ENCODE peak calls at places on chromosomes 3 and 15, in eight cellular contexts. One of them, this sample, is unnamed. For H3K4me1, the result is how much of the 10 kb centered on the place peaks cover.

GRCh38 chr15:59892995-59893394 is 111.1 kb upstream of the FOXB1 start:
- DNase-seq in heart left ventricle: no peak
- DNase-seq in stomach: no peak
- DNase-seq in psoas muscle: no peak
- DNase-seq in upper lobe of right lung: no peak
- DNase-seq in RWPE2: no peak
- DNase-seq in adrenal gland: no peak
- DNase-seq in IMR-90: peak
- DNase-seq in this sample: no peak

GRCh38 chr15:30963681-30964080 is 27.7 kb downstream of the MTMR10 start:
- DNase-seq in upper lobe of right lung: no peak
- DNase-seq in IMR-90: no peak
- DNase-seq in heart left ventricle: no peak
- DNase-seq in RWPE2: no peak
- DNase-seq in psoas muscle: no peak
- DNase-seq in stomach: no peak
- DNase-seq in adrenal gland: no peak
- DNase-seq in this sample: no peak

GRCh38 chr15:39874890-39875549 is 45.0 kb downstream of the GPR176 start:
- DNase-seq in adrenal gland: no peak
- DNase-seq in IMR-90: no peak
- DNase-seq in stomach: peak
- DNase-seq in RWPE2: no peak
- DNase-seq in psoas muscle: no peak
- DNase-seq in heart left ventricle: no peak
- DNase-seq in upper lobe of right lung: no peak
- DNase-seq in this sample: peak

GRCh38 chr3:14989943-14990753 is 42.8 kb downstream of the NR2C2 start:
- DNase-seq in upper lobe of right lung: no peak
- DNase-seq in adrenal gland: no peak
- DNase-seq in psoas muscle: no peak
- DNase-seq in IMR-90: no peak
- DNase-seq in RWPE2: no peak
- DNase-seq in stomach: no peak
- DNase-seq in heart left ventricle: peak
- DNase-seq in this sample: no peak

GRCh38 chr15:72230197-72231065 is 559 bp downstream of the PKM start:
- DNase-seq in IMR-90: peak
- DNase-seq in stomach: peak
- DNase-seq in psoas muscle: peak
- DNase-seq in upper lobe of right lung: peak
- DNase-seq in heart left ventricle: peak
- DNase-seq in RWPE2: peak
- DNase-seq in adrenal gland: peak
- DNase-seq in this sample: peak

GRCh38 chr3:101077361-101078011 is 84.3 kb upstream of the ABI3BP start:
- DNase-seq in heart left ventricle: no peak
- DNase-seq in adrenal gland: no peak
- DNase-seq in psoas muscle: no peak
- DNase-seq in IMR-90: peak
- DNase-seq in upper lobe of right lung: no peak
- DNase-seq in stomach: no peak
- DNase-seq in RWPE2: no peak
- DNase-seq in this sample: no peak

GRCh38 chr3:187992609-187993008 is 161.3 kb upstream of the LPP start:
- DNase-seq in RWPE2: no peak
- DNase-seq in stomach: no peak
- DNase-seq in IMR-90: no peak
- DNase-seq in adrenal gland: no peak
- DNase-seq in upper lobe of right lung: no peak
- DNase-seq in psoas muscle: no peak
- DNase-seq in heart left ventricle: no peak
- DNase-seq in this sample: no peak

GRCh38 chr15:101439285-101439919 is 50.1 kb downstream of the PCSK6 start:
- DNase-seq in upper lobe of right lung: no peak
- DNase-seq in heart left ventricle: no peak
- DNase-seq in IMR-90: no peak
- DNase-seq in stomach: peak
- DNase-seq in RWPE2: peak
- DNase-seq in adrenal gland: no peak
- DNase-seq in psoas muscle: peak
- DNase-seq in this sample: no peak

GRCh38 chr15:63065262-63066234 is 23.0 kb downstream of the TPM1 start:
- DNase-seq in stomach: no peak
- DNase-seq in heart left ventricle: no peak
- DNase-seq in psoas muscle: no peak
- DNase-seq in upper lobe of right lung: no peak
- DNase-seq in IMR-90: no peak
- DNase-seq in adrenal gland: no peak
- DNase-seq in RWPE2: no peak
- DNase-seq in this sample: no peak

GRCh38 chr3:5122741-5123706 is 932 bp downstream of the ARL8B start:
- DNase-seq in adrenal gland: peak
- DNase-seq in stomach: peak
- DNase-seq in IMR-90: peak
- DNase-seq in RWPE2: no peak
- DNase-seq in psoas muscle: peak
- DNase-seq in upper lobe of right lung: peak
- DNase-seq in heart left ventricle: peak
- DNase-seq in this sample: peak

GRCh38 chr3:8625991-8626390 is 18.6 kb downstream of the SSUH2 start:
- DNase-seq in psoas muscle: no peak
- DNase-seq in upper lobe of right lung: peak
- DNase-seq in stomach: no peak
- DNase-seq in heart left ventricle: no peak
- DNase-seq in adrenal gland: no peak
- DNase-seq in IMR-90: peak
- DNase-seq in RWPE2: peak
- DNase-seq in this sample: no peak

GRCh38 chr3:8942115-8942514 is 21.2 kb downstream of the RAD18 start:
- DNase-seq in RWPE2: no peak
- DNase-seq in adrenal gland: no peak
- DNase-seq in IMR-90: no peak
- DNase-seq in stomach: no peak
- DNase-seq in upper lobe of right lung: no peak
- DNase-seq in psoas muscle: no peak
- DNase-seq in heart left ventricle: no peak
- DNase-seq in this sample: no peak

GRCh38 chr15:67456677-67457529 is 64.0 kb upstream of the C15orf61 start:
- DNase-seq in RWPE2: no peak
- DNase-seq in upper lobe of right lung: peak
- DNase-seq in stomach: peak
- DNase-seq in adrenal gland: peak
- DNase-seq in psoas muscle: peak
- DNase-seq in IMR-90: peak
- DNase-seq in heart left ventricle: peak
- DNase-seq in this sample: peak

DNA sequence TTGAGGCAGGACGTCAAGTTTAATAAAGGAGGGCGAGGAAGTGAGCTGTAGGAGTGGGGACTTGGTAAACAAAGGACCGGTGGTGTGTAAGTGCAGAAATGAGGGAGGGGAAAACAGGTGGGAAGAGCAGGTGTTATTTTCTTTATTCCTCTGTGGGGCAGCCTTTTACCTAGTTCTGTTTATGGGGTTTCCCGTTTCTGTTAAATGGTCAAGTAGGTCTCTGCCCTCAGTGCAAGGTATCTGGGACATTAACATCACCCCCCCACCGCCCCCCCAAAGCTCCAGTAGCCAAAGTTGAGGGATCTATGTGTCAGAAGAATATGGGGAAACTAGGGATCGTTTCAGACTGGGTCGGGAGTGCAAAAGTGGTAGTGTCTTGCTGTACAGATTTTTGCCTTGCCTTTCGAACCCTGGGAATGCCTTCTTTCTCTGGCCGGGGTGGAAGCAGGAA is 898 bp downstream of the MGA start:
- DNase-seq in RWPE2: no peak
- DNase-seq in heart left ventricle: no peak
- DNase-seq in psoas muscle: no peak
- DNase-seq in IMR-90: no peak
- DNase-seq in adrenal gland: no peak
- DNase-seq in stomach: no peak
- DNase-seq in upper lobe of right lung: no peak
- DNase-seq in this sample: no peak
- H3K4me1 ChIP-seq in RWPE2: under half
- H3K4me1 ChIP-seq in heart left ventricle: half or more
- H3K4me1 ChIP-seq in psoas muscle: under half
- H3K4me1 ChIP-seq in IMR-90: under half
- H3K4me1 ChIP-seq in adrenal gland: under half
- H3K4me1 ChIP-seq in stomach: under half
- H3K4me1 ChIP-seq in upper lobe of right lung: under half
- H3K4me1 ChIP-seq in this sample: under half

GRCh38 chr15:78922527-78922926 is 22.3 kb downstream of the CTSH start:
- DNase-seq in adrenal gland: no peak
- DNase-seq in upper lobe of right lung: no peak
- DNase-seq in heart left ventricle: no peak
- DNase-seq in psoas muscle: no peak
- DNase-seq in IMR-90: no peak
- DNase-seq in RWPE2: no peak
- DNase-seq in stomach: no peak
- DNase-seq in this sample: no peak
- H3K4me1 ChIP-seq in adrenal gland: under half
- H3K4me1 ChIP-seq in upper lobe of right lung: under half
- H3K4me1 ChIP-seq in heart left ventricle: under half
- H3K4me1 ChIP-seq in psoas muscle: under half
- H3K4me1 ChIP-seq in IMR-90: under half
- H3K4me1 ChIP-seq in RWPE2: under half
- H3K4me1 ChIP-seq in stomach: under half
- H3K4me1 ChIP-seq in this sample: under half

GRCh38 chr3:118540826-118541225 is 493.8 kb downstream of the IGSF11 start:
- DNase-seq in RWPE2: no peak
- DNase-seq in stomach: no peak
- DNase-seq in upper lobe of right lung: no peak
- DNase-seq in adrenal gland: no peak
- DNase-seq in psoas muscle: no peak
- DNase-seq in IMR-90: no peak
- DNase-seq in heart left ventricle: no peak
- DNase-seq in this sample: no peak

GRCh38 chr3:118543823-118544222 is 490.8 kb downstream of the IGSF11 start:
- DNase-seq in IMR-90: no peak
- DNase-seq in heart left ventricle: no peak
- DNase-seq in adrenal gland: no peak
- DNase-seq in RWPE2: no peak
- DNase-seq in upper lobe of right lung: no peak
- DNase-seq in stomach: no peak
- DNase-seq in psoas muscle: no peak
- DNase-seq in this sample: no peak

GRCh38 chr3:118544458-118544857 is 490.2 kb downstream of the IGSF11 start:
- DNase-seq in RWPE2: peak
- DNase-seq in psoas muscle: no peak
- DNase-seq in stomach: no peak
- DNase-seq in adrenal gland: no peak
- DNase-seq in IMR-90: no peak
- DNase-seq in upper lobe of right lung: no peak
- DNase-seq in heart left ventricle: no peak
- DNase-seq in this sample: peak

GRCh38 chr3:118538187-118538586 is 496.5 kb downstream of the IGSF11 start:
- DNase-seq in heart left ventricle: no peak
- DNase-seq in psoas muscle: no peak
- DNase-seq in RWPE2: no peak
- DNase-seq in upper lobe of right lung: no peak
- DNase-seq in stomach: no peak
- DNase-seq in adrenal gland: no peak
- DNase-seq in IMR-90: no peak
- DNase-seq in this sample: no peak

GRCh38 chr3:118541791-118542190 is 492.9 kb downstream of the IGSF11 start:
- DNase-seq in adrenal gland: no peak
- DNase-seq in stomach: no peak
- DNase-seq in heart left ventricle: no peak
- DNase-seq in psoas muscle: no peak
- DNase-seq in IMR-90: no peak
- DNase-seq in RWPE2: no peak
- DNase-seq in upper lobe of right lung: no peak
- DNase-seq in this sample: no peak
- H3K4me1 ChIP-seq in adrenal gland: under half
- H3K4me1 ChIP-seq in stomach: under half
- H3K4me1 ChIP-seq in heart left ventricle: under half
- H3K4me1 ChIP-seq in psoas muscle: under half
- H3K4me1 ChIP-seq in IMR-90: under half
- H3K4me1 ChIP-seq in RWPE2: half or more
- H3K4me1 ChIP-seq in upper lobe of right lung: under half
- H3K4me1 ChIP-seq in this sample: under half

DNA sequence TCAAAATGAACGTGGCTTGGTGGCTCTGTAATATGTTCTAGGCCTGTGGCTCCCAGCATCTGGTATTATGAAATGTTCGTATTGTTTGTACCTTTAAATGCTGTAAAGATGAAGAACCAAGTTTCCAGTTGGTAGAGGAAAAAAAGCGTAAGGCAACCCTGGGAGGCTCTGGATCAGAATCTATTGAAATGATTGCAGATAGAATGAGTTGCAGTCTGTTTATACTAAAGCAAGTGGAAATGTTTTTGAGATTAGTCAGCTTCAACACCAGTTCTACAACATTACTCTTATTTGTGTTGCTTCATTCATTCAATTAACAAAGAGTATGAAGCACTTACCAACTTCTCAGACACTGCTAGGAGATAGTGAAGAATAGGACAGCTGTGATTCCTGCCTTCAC is 5.3 kb downstream of the ARL6IP5 start:
- DNase-seq in upper lobe of right lung: no peak
- DNase-seq in RWPE2: no peak
- DNase-seq in psoas muscle: no peak
- DNase-seq in stomach: no peak
- DNase-seq in heart left ventricle: no peak
- DNase-seq in adrenal gland: no peak
- DNase-seq in IMR-90: peak
- DNase-seq in this sample: no peak
- H3K4me1 ChIP-seq in upper lobe of right lung: half or more
- H3K4me1 ChIP-seq in RWPE2: half or more
- H3K4me1 ChIP-seq in psoas muscle: half or more
- H3K4me1 ChIP-seq in stomach: half or more
- H3K4me1 ChIP-seq in heart left ventricle: half or more
- H3K4me1 ChIP-seq in adrenal gland: half or more
- H3K4me1 ChIP-seq in IMR-90: under half
- H3K4me1 ChIP-seq in this sample: half or more

GRCh38 chr3:116256843-116257485 is 188.3 kb downstream of the LSAMP start:
- DNase-seq in IMR-90: peak
- DNase-seq in RWPE2: no peak
- DNase-seq in upper lobe of right lung: no peak
- DNase-seq in stomach: no peak
- DNase-seq in adrenal gland: no peak
- DNase-seq in psoas muscle: no peak
- DNase-seq in heart left ventricle: no peak
- DNase-seq in this sample: no peak
- H3K4me1 ChIP-seq in IMR-90: under half
- H3K4me1 ChIP-seq in RWPE2: under half
- H3K4me1 ChIP-seq in upper lobe of right lung: under half
- H3K4me1 ChIP-seq in stomach: under half
- H3K4me1 ChIP-seq in adrenal gland: under half
- H3K4me1 ChIP-seq in psoas muscle: under half
- H3K4me1 ChIP-seq in heart left ventricle: under half
- H3K4me1 ChIP-seq in this sample: under half

This sample was measured in transverse colon.